ENCODE peak calls at places on chromosomes 12 and 14, in six cellular contexts. Q, X, W, Z, R and O are unnamed samples.
A peak's percentile ranks its signal among the peaks of the same experiment; 100 is the strongest.

GRCh38 chr14:94028450-94028826 is 2.3 kb downstream of the OTUB2 start:
- DNase-seq in R (no peak), Z (no peak), X (no peak), W (no peak), Q (no peak), O (no peak)

GRCh38 chr14:70995671-70996070 is 88.4 kb downstream of the PCNX1 start:
- DNase-seq in W (no peak), R (no peak), X (no peak), Z (no peak), Q (no peak), O (no peak)

GRCh38 chr12:52891044-52891443 is 13.8 kb downstream of the KRT8 start:
- DNase-seq in Q (no peak), Z (no peak), W (no peak), R (no peak), X (no peak), O (no peak)

GRCh38 chr12:124759841-124760508 is 103.7 kb downstream of the SCARB1 start:
- DNase-seq in R (no peak), X (no peak), Q (peak; percentile 50), W (no peak), Z (no peak), O (no peak)

GRCh38 chr12:91565246-91565645 is 382.6 kb upstream of the DCN start:
- DNase-seq in W (no peak), X (no peak), Q (no peak), R (no peak), Z (peak; percentile 30), O (no peak)

GRCh38 chr14:100336618-100337530 is 13.7 kb downstream of the SLC25A47 start:
- DNase-seq in X (no peak), W (no peak), R (peak; percentile 49), Z (peak; percentile 9), Q (no peak), O (no peak)

GRCh38 chr12:88299567-88300101 is 157.5 kb downstream of the TMTC3 start:
- DNase-seq in Z (no peak), W (peak; percentile 78), R (no peak), X (peak; percentile 49), Q (no peak), O (no peak)

GRCh38 chr12:79250955-79251354 is 386.4 kb downstream of the SYT1 start:
- DNase-seq in Z (no peak), W (no peak), R (no peak), Q (no peak), X (no peak), O (no peak)

GRCh38 chr14:92867246-92867925 is 55.6 kb upstream of the CHGA start:
- DNase-seq in Q (no peak), R (no peak), X (no peak), W (no peak), Z (no peak), O (no peak)

GRCh38 chr14:35335388-35336092 is 43.4 kb downstream of the PSMA6 start:
- DNase-seq in R (no peak), W (no peak), X (no peak), Q (peak; percentile 57), Z (peak; percentile 58), O (no peak)

GRCh38 chr12:3641428-3641883 is 111.5 kb downstream of the CRACR2A start:
- DNase-seq in X (no peak), Q (no peak), R (no peak), W (no peak), Z (no peak), O (no peak)

GRCh38 chr12:71223139-71223538 is 65.3 kb upstream of the TSPAN8 start:
- DNase-seq in W (no peak), X (no peak), R (no peak), Q (no peak), Z (no peak), O (no peak)

GRCh38 chr14:51369814-51370213 is 129.8 kb downstream of the TMX1 start:
- DNase-seq in Z (peak; percentile 28), R (no peak), Q (no peak), W (no peak), X (no peak), O (no peak)

GRCh38 chr12:109199324-109199723 is 82.9 kb downstream of the ACACB start:
- DNase-seq in X (no peak), Q (no peak), R (no peak), Z (no peak), W (no peak), O (no peak)

GRCh38 chr14:55130194-55130550 is 1.1 kb downstream of the LGALS3 start:
- DNase-seq in R (no peak), Q (no peak), X (peak; percentile 54), Z (no peak), W (no peak), O (no peak)

GRCh38 chr12:111455448-111456320 is 50.0 kb downstream of the SH2B3 start:
- DNase-seq in W (no peak), X (no peak), R (peak; percentile 61), Z (peak; percentile 15), Q (no peak), O (peak; percentile 52)

GRCh38 chr14:60183138-60183537 is 17.9 kb upstream of the DHRS7 start:
- DNase-seq in Q (no peak), Z (no peak), X (no peak), R (no peak), W (no peak), O (no peak)

GRCh38 chr14:79842270-79842669 is 369.0 kb downstream of the DIO2 start:
- DNase-seq in Z (no peak), W (peak; percentile 15), X (peak; percentile 66), R (peak; percentile 74), Q (peak; percentile 46), O (peak; percentile 73)

GRCh38 chr14:84409435-84409834 is 1120.5 kb upstream of the FLRT2 start:
- DNase-seq in Q (no peak), X (no peak), W (no peak), Z (no peak), R (no peak), O (no peak)

GRCh38 chr12:94725375-94726168 is 75.2 kb upstream of the TMCC3 start:
- DNase-seq in W (no peak), Z (no peak), R (no peak), X (no peak), Q (no peak), O (no peak)

GRCh38 chr12:94379479-94380113 is 80.1 kb downstream of the CEP83 start:
- DNase-seq in Z (no peak), X (no peak), W (no peak), Q (no peak), R (no peak), O (no peak)

GRCh38 chr12:85275359-85275758 is 4.7 kb upstream of the ALX1 start:
- DNase-seq in Z (no peak), X (no peak), R (no peak), Q (no peak), W (no peak), O (no peak)

GRCh38 chr14:72433511-72433910 is 460.4 kb downstream of the DPF3 start:
- DNase-seq in W (no peak), Z (no peak), Q (no peak), X (no peak), R (no peak), O (no peak)

GRCh38 chr12:6620137-6620884 is 13.1 kb upstream of the CHD4 start:
- DNase-seq in X (peak; percentile 72), Q (no peak), W (no peak), Z (peak; percentile 71), R (no peak), O (no peak)

GRCh38 chr14:68345738-68346137 is 447.1 kb downstream of the ZFP36L1 start:
- DNase-seq in W (no peak), Z (no peak), R (no peak), Q (no peak), X (no peak), O (no peak)

GRCh38 chr12:106840217-106840616 is 65.7 kb downstream of the RIC8B start:
- DNase-seq in Z (no peak), W (peak; percentile 30), R (no peak), Q (no peak), X (no peak), O (no peak)

DNA sequence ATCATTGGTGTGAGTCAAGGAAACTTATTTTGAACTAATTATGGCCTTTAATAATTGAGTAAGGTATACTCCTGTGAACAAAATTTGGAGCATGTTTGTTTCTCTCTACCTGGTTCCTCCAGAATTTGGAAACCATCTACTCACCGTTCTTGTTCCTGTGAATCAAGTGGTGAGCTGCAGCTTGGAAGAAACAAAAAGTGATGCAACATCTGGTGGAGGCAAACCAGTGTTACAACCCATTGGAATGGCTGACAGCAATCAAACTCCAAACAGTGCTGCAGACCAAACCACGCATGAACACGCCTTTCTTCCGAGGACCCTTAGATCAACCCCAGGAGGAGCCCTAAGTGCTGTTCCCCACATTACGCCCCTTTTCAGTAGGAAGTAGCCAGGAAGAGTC is 104.7 kb upstream of the VASH1 start:
- DNase-seq in Z (no peak), Q (no peak), X (no peak), W (no peak), R (no peak), O (no peak)
- H3K9me3 ChIP-seq in Z (no peaks in the 10 kb centered on the region), Q (peaks cover 38% of the 10 kb centered on the region), X (peaks cover 17% of the 10 kb centered on the region), W (peaks cover 8% of the 10 kb centered on the region), R (no peaks in the 10 kb centered on the region), O (no peaks in the 10 kb centered on the region)

GRCh38 chr14:25884657-25885056 is 713.2 kb downstream of the NOVA1 start:
- DNase-seq in Z (no peak), Q (no peak), X (no peak), R (no peak), W (no peak), O (no peak)
- H3K9me3 ChIP-seq in Z (no peaks in the 10 kb centered on the region), Q (no peaks in the 10 kb centered on the region), X (peaks cover 2% of the 10 kb centered on the region), R (no peaks in the 10 kb centered on the region), W (no peaks in the 10 kb centered on the region), O (no peaks in the 10 kb centered on the region)

GRCh38 chr14:106620368-106620767 is 1094.0 kb downstream of the TMEM121 start:
- DNase-seq in R (no peak), Q (no peak), X (no peak), Z (no peak), W (no peak), O (no peak)
- H3K9me3 ChIP-seq in R (no peaks in the 10 kb centered on the region), Q (no peaks in the 10 kb centered on the region), X (peaks cover 1% of the 10 kb centered on the region), Z (no peaks in the 10 kb centered on the region), W (peaks cover 31% of the 10 kb centered on the region), O (no peaks in the 10 kb centered on the region)

GRCh38 chr12:89679631-89680030 is 29.0 kb downstream of the ATP2B1 start:
- DNase-seq in W (no peak), R (no peak), X (no peak), Z (no peak), Q (no peak), O (no peak)
- H3K9me3 ChIP-seq in W (peaks cover 3% of the 10 kb centered on the region), R (no peaks in the 10 kb centered on the region), X (no peaks in the 10 kb centered on the region), Z (no peaks in the 10 kb centered on the region), Q (peaks cover 40% of the 10 kb centered on the region), O (no peaks in the 10 kb centered on the region)